ENCODE peak calls at places on chromosomes 3 and 15, in four cellular contexts. N, A, H and Y are unnamed samples.

GRCh38 chr3:69329897-69330296 is 56.0 kb downstream of the FRMD4B start:
- DNase-seq in N (no peak), A (no peak), H (no peak), Y (no peak)

GRCh38 chr3:51703026-51703775 is 3.7 kb upstream of the GRM2 start:
- DNase-seq in N (no peak), A (no peak), H (no peak), Y (no peak)

GRCh38 chr3:116647955-116648354 is 61.6 kb upstream of the TUSC7 start:
- DNase-seq in N (no peak), A (no peak), H (no peak), Y (no peak)

GRCh38 chr15:22887157-22887951 is 48.9 kb downstream of the NIPA2 start:
- DNase-seq in N (no peak), A (no peak), H (no peak), Y (no peak)

GRCh38 chr3:186115229-186115996 is 6.5 kb upstream of the ETV5 start:
- DNase-seq in N (no peak), A (no peak), H (no peak), Y (no peak)

GRCh38 chr3:71087109-71088018 is 496.2 kb downstream of the FOXP1 start:
- DNase-seq in N (no peak), A (no peak), H (no peak), Y (no peak)

GRCh38 chr3:13171704-13172643 is 98.7 kb upstream of the IQSEC1 start:
- DNase-seq in N (no peak), A (no peak), H (no peak), Y (no peak)

GRCh38 chr15:69903476-69904295 is 194.0 kb downstream of the TLE3 start:
- DNase-seq in N (no peak), A (no peak), H (no peak), Y (no peak)

GRCh38 chr3:113948015-113948917 is 453 bp downstream of the ZDHHC23 start:
- DNase-seq in N (peak; percentile 52), A (no peak), H (no peak), Y (peak; percentile 91)

GRCh38 chr15:40550381-40551037 is 14.3 kb downstream of the CCDC32 start:
- DNase-seq in N (no peak), A (no peak), H (no peak), Y (no peak)

GRCh38 chr3:2657408-2657807 is 452.8 kb downstream of the IL5RA start:
- DNase-seq in N (no peak), A (no peak), H (no peak), Y (no peak)

GRCh38 chr3:143081365-143081764 is 38.2 kb upstream of the CHST2 start:
- DNase-seq in N (no peak), A (no peak), H (no peak), Y (no peak)

GRCh38 chr3:196141866-196142673 is 60.2 kb upstream of the TFRC start:
- DNase-seq in N (peak; percentile 79), A (no peak), H (peak; percentile 55), Y (no peak)

GRCh38 chr3:89046661-89047060 is 60.8 kb upstream of the EPHA3 start:
- DNase-seq in N (no peak), A (no peak), H (no peak), Y (no peak)

GRCh38 chr3:135009014-135009413 is 214.0 kb downstream of the EPHB1 start:
- DNase-seq in N (no peak), A (no peak), H (no peak), Y (no peak)

GRCh38 chr3:187370051-187370450 is 1.9 kb downstream of the RTP4 start:
- DNase-seq in N (no peak), A (no peak), H (no peak), Y (no peak)

GRCh38 chr3:187368251-187368733 is at the start of gene RTP4:
- DNase-seq in N (no peak), A (no peak), H (no peak), Y (no peak)

GRCh38 chr3:187367561-187368103 is 553 bp upstream of the RTP4 start:
- DNase-seq in N (no peak), A (no peak), H (no peak), Y (no peak)

GRCh38 chr3:187368765-187369450 is 723 bp downstream of the RTP4 start:
- DNase-seq in N (no peak), A (no peak), H (no peak), Y (no peak)
- TF ChIP-seq POLR2A in N (no peak), A (no peak), H (no peak), Y (no peak)

GRCh38 chr3:62210016-62210415 is 163.3 kb downstream of the FEZF2 start:
- DNase-seq in N (no peak), A (no peak), H (no peak), Y (no peak)

GRCh38 chr3:62208385-62208784 is 165.0 kb downstream of the FEZF2 start:
- DNase-seq in N (no peak), A (no peak), H (no peak), Y (no peak)

GRCh38 chr3:62207197-62207596 is 166.2 kb downstream of the FEZF2 start:
- DNase-seq in N (no peak), A (no peak), H (no peak), Y (no peak)

GRCh38 chr3:62214850-62215249 is 158.5 kb downstream of the FEZF2 start:
- DNase-seq in N (no peak), A (no peak), H (no peak), Y (no peak)

DNA sequence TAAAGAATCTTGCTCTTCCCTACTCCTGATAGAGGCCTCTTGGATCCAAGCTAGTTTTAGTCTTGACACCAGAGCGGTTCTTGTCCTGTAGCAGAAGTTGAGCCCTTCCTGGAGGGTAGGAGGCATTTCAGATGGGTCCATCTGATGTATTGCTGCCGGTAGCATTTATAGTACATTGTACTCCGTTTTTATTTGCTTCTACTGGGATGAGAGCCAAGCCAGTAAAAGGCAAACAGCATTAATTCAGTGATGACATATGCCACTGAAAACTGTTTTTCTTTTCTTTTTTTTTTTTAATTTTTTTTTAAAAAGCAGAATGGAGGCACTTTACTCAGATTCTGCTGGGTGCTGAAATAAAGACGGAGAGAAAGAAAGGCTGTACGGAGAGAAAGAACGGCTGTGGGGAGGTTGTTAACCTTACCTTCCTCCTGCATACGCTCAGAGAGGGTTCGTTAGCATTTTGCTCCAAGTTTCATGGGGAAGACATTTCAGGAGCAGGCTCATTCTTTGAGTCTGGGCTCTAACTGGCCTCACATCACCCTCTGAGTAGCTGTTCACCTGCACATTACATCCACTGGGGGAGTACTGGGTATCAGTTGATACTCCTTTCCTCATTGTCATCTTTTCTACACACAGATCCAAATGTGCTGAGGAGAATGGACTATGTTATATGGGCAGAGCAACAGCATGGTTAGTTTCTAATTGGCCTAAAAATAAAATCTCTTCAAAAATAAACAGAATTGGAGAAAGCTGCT is 161.5 kb downstream of the FEZF2 start:
- DNase-seq in N (no peak), A (no peak), H (no peak), Y (no peak)
- TF ChIP-seq CTCF in N (no peak), A (peak; percentile 36), H (no peak), Y (no peak)

GRCh38 chr3:126523745-126524428 is at the start of gene CHST13:
- DNase-seq in N (peak; percentile 46), A (no peak), H (no peak), Y (peak; percentile 50)
- H3K4me3 ChIP-seq in N (peak within 1 kb of the TSS; percentile 42), A (peak within 1 kb of the TSS; percentile 55), H (peak within 1 kb of the TSS; percentile 60), Y (peak within 1 kb of the TSS; percentile 54)

GRCh38 chr3:111859061-111859973 is at the start of gene PHLDB2:
- DNase-seq in N (peak; percentile 45), A (no peak), H (peak; percentile 78), Y (peak; percentile 93)
- TF ChIP-seq POLR2A in N (no peak), A (peak; percentile 11), H (peak; percentile 66), Y (no peak)

GRCh38 chr3:48441940-48442339 is 1.9 kb downstream of the TMA7 start:
- DNase-seq in N (no peak), A (no peak), H (no peak), Y (no peak)

GRCh38 chr3:48440590-48440958 is 517 bp downstream of the TMA7 start:
- DNase-seq in N (no peak), A (no peak), H (no peak), Y (no peak)

GRCh38 chr3:48436855-48437254 is 3.1 kb downstream of the CCDC51 start:
- DNase-seq in N (no peak), A (no peak), H (no peak), Y (no peak)

GRCh38 chr3:48437812-48438211 is 2.1 kb downstream of the CCDC51 start:
- DNase-seq in N (no peak), A (no peak), H (no peak), Y (no peak)

GRCh38 chr3:48439820-48440589 is at the start of the genes CCDC51 and TMA7:
- DNase-seq in N (peak; percentile 99), A (peak; percentile 96), H (peak; percentile 100), Y (peak; percentile 95)
- TF ChIP-seq CTCF in N (no peak), A (no peak), H (no peak), Y (no peak)

GRCh38 chr3:140086642-140087041 is 151.7 kb downstream of the CLSTN2 start:
- DNase-seq in N (no peak), A (no peak), H (no peak), Y (no peak)
- H3K4me3 ChIP-seq in N (no peak overlapping the region), A (no peak overlapping the region), H (no peak overlapping the region), Y (no peak overlapping the region)

GRCh38 chr15:74543043-74543422 is 2.0 kb downstream of the ARID3B start:
- DNase-seq in N (no peak), A (no peak), H (no peak), Y (no peak)

GRCh38 chr15:74540135-74540760 is 772 bp upstream of the ARID3B start:
- DNase-seq in N (no peak), A (no peak), H (no peak), Y (no peak)

GRCh38 chr15:74542192-74543042 is 1.4 kb downstream of the ARID3B start:
- DNase-seq in N (no peak), A (no peak), H (no peak), Y (no peak)

GRCh38 chr15:74541494-74542191 is 623 bp downstream of the ARID3B start:
- DNase-seq in N (peak; percentile 30), A (no peak), H (no peak), Y (no peak)

DNA sequence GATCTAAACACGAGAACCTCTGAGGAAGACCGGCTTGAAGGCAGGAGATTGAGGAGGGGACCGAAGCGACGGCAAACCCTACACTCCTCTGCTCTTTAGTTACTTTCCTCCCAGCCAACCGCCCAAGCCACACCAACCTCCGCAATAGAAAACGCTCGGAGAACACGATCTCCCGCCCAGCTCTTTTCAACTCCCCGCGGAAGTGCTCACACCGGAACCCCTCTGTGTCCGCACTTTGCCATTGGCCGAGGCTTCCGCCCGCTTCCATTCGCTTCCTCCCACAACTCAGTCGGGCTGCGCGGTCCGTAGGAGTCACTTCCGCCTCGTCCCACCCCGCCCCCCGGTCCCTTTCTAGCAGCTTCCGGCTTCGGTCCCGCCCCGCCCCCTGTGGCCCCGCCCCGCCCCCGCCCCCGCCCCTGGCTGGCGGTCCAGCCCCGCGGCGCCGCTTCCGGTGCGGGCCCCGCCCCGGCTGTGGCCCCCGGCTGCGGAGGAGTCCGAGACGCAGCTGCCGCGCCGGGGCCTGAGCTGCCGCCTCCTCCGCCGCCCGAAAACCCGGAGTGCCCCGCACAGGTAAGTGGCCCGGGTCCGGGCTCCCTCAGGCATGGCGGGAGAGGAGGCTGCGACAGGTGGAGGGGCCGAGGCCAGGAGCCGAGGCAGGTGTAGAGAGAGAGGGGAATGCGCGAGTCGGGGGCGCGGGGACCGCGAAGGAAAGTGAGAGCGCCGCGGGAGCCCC is at the start of gene ARID3B:
- DNase-seq in N (peak; percentile 98), A (peak; percentile 95), H (peak; percentile 96), Y (peak; percentile 98)
- TF ChIP-seq POLR2A in N (no peak), A (peak; percentile 23), H (no peak), Y (peak; percentile 43)

GRCh38 chr3:99751649-99752048 is 66.0 kb upstream of the CMSS1 start:
- DNase-seq in N (no peak), A (no peak), H (no peak), Y (no peak)

GRCh38 chr3:99753268-99753975 is 64.2 kb upstream of the CMSS1 start:
- DNase-seq in N (no peak), A (peak; percentile 28), H (no peak), Y (no peak)

GRCh38 chr3:99747915-99748314 is 69.7 kb upstream of the CMSS1 start:
- DNase-seq in N (no peak), A (peak; percentile 6), H (no peak), Y (no peak)
- TF ChIP-seq CTCF in N (no peak), A (peak; percentile 39), H (no peak), Y (no peak)